ENCODE peak calls at places on chromosomes 5 and 9, in six cellular contexts. One of them, this sample, is unnamed.

GRCh38 chr5:76104027-76104426 is 20.8 kb downstream of the SV2C start:
- DNase-seq in progenitor cell of endocrine pancreas: peak; percentile 71
- DNase-seq in HT1080: peak; percentile 20
- DNase-seq in NCI-H2171 treated with DMSO at 0.1 percent for 48 hours: no peak
- DNase-seq in LoVo: peak; percentile 58
- DNase-seq in Caki2: peak; percentile 22
- DNase-seq in this sample: peak; percentile 75

GRCh38 chr5:154506049-154506715 is 28.2 kb upstream of the HAND1 start:
- DNase-seq in NCI-H2171 treated with DMSO at 0.1 percent for 48 hours: no peak
- DNase-seq in HT1080: no peak
- DNase-seq in LoVo: no peak
- DNase-seq in progenitor cell of endocrine pancreas: no peak
- DNase-seq in Caki2: no peak
- DNase-seq in this sample: no peak

GRCh38 chr9:3977388-3977787 is 322.5 kb downstream of the GLIS3 start:
- DNase-seq in HT1080: no peak
- DNase-seq in LoVo: no peak
- DNase-seq in NCI-H2171 treated with DMSO at 0.1 percent for 48 hours: no peak
- DNase-seq in progenitor cell of endocrine pancreas: no peak
- DNase-seq in Caki2: no peak
- DNase-seq in this sample: no peak

GRCh38 chr5:133754575-133755169 is 142.3 kb upstream of the FSTL4 start:
- DNase-seq in NCI-H2171 treated with DMSO at 0.1 percent for 48 hours: peak; percentile 4
- DNase-seq in HT1080: no peak
- DNase-seq in Caki2: no peak
- DNase-seq in progenitor cell of endocrine pancreas: no peak
- DNase-seq in LoVo: peak; percentile 20
- DNase-seq in this sample: peak; percentile 36

GRCh38 chr9:14888857-14889256 is 21.4 kb downstream of the FREM1 start:
- DNase-seq in NCI-H2171 treated with DMSO at 0.1 percent for 48 hours: no peak
- DNase-seq in Caki2: no peak
- DNase-seq in LoVo: no peak
- DNase-seq in progenitor cell of endocrine pancreas: no peak
- DNase-seq in HT1080: no peak
- DNase-seq in this sample: no peak

GRCh38 chr5:137310051-137310730 is 188.9 kb downstream of the SPOCK1 start:
- DNase-seq in LoVo: peak; percentile 46
- DNase-seq in progenitor cell of endocrine pancreas: no peak
- DNase-seq in NCI-H2171 treated with DMSO at 0.1 percent for 48 hours: no peak
- DNase-seq in Caki2: peak; percentile 81
- DNase-seq in HT1080: peak; percentile 92
- DNase-seq in this sample: peak; percentile 22

GRCh38 chr9:6506571-6506970 is 93.6 kb downstream of the UHRF2 start:
- DNase-seq in LoVo: no peak
- DNase-seq in progenitor cell of endocrine pancreas: no peak
- DNase-seq in HT1080: peak; percentile 61
- DNase-seq in NCI-H2171 treated with DMSO at 0.1 percent for 48 hours: no peak
- DNase-seq in Caki2: no peak
- DNase-seq in this sample: no peak

GRCh38 chr5:67475489-67475888 is 278.9 kb upstream of the CD180 start:
- DNase-seq in Caki2: no peak
- DNase-seq in NCI-H2171 treated with DMSO at 0.1 percent for 48 hours: no peak
- DNase-seq in LoVo: no peak
- DNase-seq in progenitor cell of endocrine pancreas: no peak
- DNase-seq in HT1080: no peak
- DNase-seq in this sample: no peak

GRCh38 chr5:125597338-125597737 is 825.9 kb upstream of the GRAMD2B start:
- DNase-seq in Caki2: no peak
- DNase-seq in NCI-H2171 treated with DMSO at 0.1 percent for 48 hours: no peak
- DNase-seq in LoVo: no peak
- DNase-seq in HT1080: peak; percentile 37
- DNase-seq in progenitor cell of endocrine pancreas: no peak
- DNase-seq in this sample: no peak

GRCh38 chr5:178145965-178146820 is 7.5 kb downstream of the NHP2 start:
- DNase-seq in progenitor cell of endocrine pancreas: peak; percentile 61
- DNase-seq in Caki2: peak; percentile 61
- DNase-seq in NCI-H2171 treated with DMSO at 0.1 percent for 48 hours: peak; percentile 17
- DNase-seq in LoVo: peak; percentile 62
- DNase-seq in HT1080: peak; percentile 45
- DNase-seq in this sample: peak; percentile 88

GRCh38 chr9:113596616-113597320 is 133.2 kb downstream of the RGS3 start:
- DNase-seq in progenitor cell of endocrine pancreas: no peak
- DNase-seq in NCI-H2171 treated with DMSO at 0.1 percent for 48 hours: no peak
- DNase-seq in HT1080: no peak
- DNase-seq in LoVo: no peak
- DNase-seq in Caki2: no peak
- DNase-seq in this sample: no peak

GRCh38 chr9:125929846-125930245 is 182.7 kb downstream of the PBX3 start:
- DNase-seq in HT1080: peak; percentile 49
- DNase-seq in NCI-H2171 treated with DMSO at 0.1 percent for 48 hours: no peak
- DNase-seq in progenitor cell of endocrine pancreas: no peak
- DNase-seq in Caki2: no peak
- DNase-seq in LoVo: no peak
- DNase-seq in this sample: no peak

GRCh38 chr9:134475051-134475790 is 149.0 kb downstream of the RXRA start:
- DNase-seq in progenitor cell of endocrine pancreas: no peak
- DNase-seq in LoVo: no peak
- DNase-seq in NCI-H2171 treated with DMSO at 0.1 percent for 48 hours: no peak
- DNase-seq in Caki2: no peak
- DNase-seq in HT1080: no peak
- DNase-seq in this sample: no peak

GRCh38 chr5:69032009-69032408 is 61.8 kb upstream of the SLC30A5 start:
- DNase-seq in progenitor cell of endocrine pancreas: no peak
- DNase-seq in HT1080: no peak
- DNase-seq in LoVo: no peak
- DNase-seq in Caki2: no peak
- DNase-seq in NCI-H2171 treated with DMSO at 0.1 percent for 48 hours: no peak
- DNase-seq in this sample: no peak

GRCh38 chr9:69085523-69086283 is 50.2 kb downstream of the FXN start:
- DNase-seq in Caki2: no peak
- DNase-seq in NCI-H2171 treated with DMSO at 0.1 percent for 48 hours: no peak
- DNase-seq in HT1080: no peak
- DNase-seq in progenitor cell of endocrine pancreas: no peak
- DNase-seq in LoVo: no peak
- DNase-seq in this sample: no peak

GRCh38 chr9:89941875-89942274 is 337.1 kb downstream of the GADD45G start:
- DNase-seq in HT1080: peak; percentile 30
- DNase-seq in progenitor cell of endocrine pancreas: no peak
- DNase-seq in LoVo: peak; percentile 23
- DNase-seq in NCI-H2171 treated with DMSO at 0.1 percent for 48 hours: peak; percentile 94
- DNase-seq in Caki2: peak; percentile 6
- DNase-seq in this sample: no peak

GRCh38 chr9:114006931-114007691 is 71.0 kb downstream of the AMBP start:
- DNase-seq in HT1080: no peak
- DNase-seq in progenitor cell of endocrine pancreas: peak; percentile 7
- DNase-seq in Caki2: no peak
- DNase-seq in NCI-H2171 treated with DMSO at 0.1 percent for 48 hours: no peak
- DNase-seq in LoVo: no peak
- DNase-seq in this sample: no peak

GRCh38 chr9:136861874-136862457 is 4.1 kb downstream of the EDF1 start:
- DNase-seq in Caki2: no peak
- DNase-seq in LoVo: no peak
- DNase-seq in progenitor cell of endocrine pancreas: no peak
- DNase-seq in NCI-H2171 treated with DMSO at 0.1 percent for 48 hours: no peak
- DNase-seq in HT1080: no peak
- DNase-seq in this sample: no peak